ENCODE peak calls at places on chromosomes 11 and 22, in ten cellular contexts. One of them, this sample, is unnamed.
A peak's percentile ranks its signal among the peaks of the same experiment; 100 is the strongest.

GRCh38 chr11:74615988-74616387 is 23.6 kb downstream of the POLD3 start:
- DNase-seq in neuronal stem cell: no peak
- DNase-seq in CD8-positive, alpha-beta T cell: no peak
- DNase-seq in left lung: no peak
- DNase-seq in H1: no peak
- DNase-seq in pancreas: no peak
- DNase-seq in uterus: no peak
- DNase-seq in stomach: no peak
- DNase-seq in CD4-positive, alpha-beta T cell: no peak
- DNase-seq in dorsolateral prefrontal cortex: no peak
- DNase-seq in this sample: no peak

GRCh38 chr11:35170503-35170902 is 31.5 kb downstream of the CD44 start:
- DNase-seq in CD8-positive, alpha-beta T cell: no peak
- DNase-seq in CD4-positive, alpha-beta T cell: no peak
- DNase-seq in dorsolateral prefrontal cortex: no peak
- DNase-seq in left lung: no peak
- DNase-seq in stomach: no peak
- DNase-seq in pancreas: no peak
- DNase-seq in H1: no peak
- DNase-seq in uterus: no peak
- DNase-seq in neuronal stem cell: no peak
- DNase-seq in this sample: no peak

GRCh38 chr11:67433536-67434394 is 3.7 kb downstream of the PTPRCAP start:
- DNase-seq in stomach: no peak
- DNase-seq in uterus: no peak
- DNase-seq in dorsolateral prefrontal cortex: no peak
- DNase-seq in neuronal stem cell: no peak
- DNase-seq in CD4-positive, alpha-beta T cell: no peak
- DNase-seq in left lung: no peak
- DNase-seq in CD8-positive, alpha-beta T cell: no peak
- DNase-seq in pancreas: peak; percentile 56
- DNase-seq in H1: no peak
- DNase-seq in this sample: no peak

GRCh38 chr11:132519226-132519860 is 1013.0 kb downstream of the OPCML start:
- DNase-seq in CD8-positive, alpha-beta T cell: no peak
- DNase-seq in H1: no peak
- DNase-seq in uterus: no peak
- DNase-seq in left lung: no peak
- DNase-seq in pancreas: no peak
- DNase-seq in CD4-positive, alpha-beta T cell: no peak
- DNase-seq in stomach: no peak
- DNase-seq in dorsolateral prefrontal cortex: no peak
- DNase-seq in neuronal stem cell: no peak
- DNase-seq in this sample: no peak

GRCh38 chr11:9069861-9070470 is 21.4 kb downstream of the SCUBE2 start:
- DNase-seq in neuronal stem cell: no peak
- DNase-seq in CD8-positive, alpha-beta T cell: no peak
- DNase-seq in stomach: no peak
- DNase-seq in dorsolateral prefrontal cortex: no peak
- DNase-seq in CD4-positive, alpha-beta T cell: no peak
- DNase-seq in pancreas: no peak
- DNase-seq in uterus: no peak
- DNase-seq in H1: no peak
- DNase-seq in left lung: no peak
- DNase-seq in this sample: no peak

GRCh38 chr11:106101797-106102196 is 24.3 kb downstream of the AASDHPPT start:
- DNase-seq in dorsolateral prefrontal cortex: no peak
- DNase-seq in neuronal stem cell: no peak
- DNase-seq in left lung: no peak
- DNase-seq in CD8-positive, alpha-beta T cell: no peak
- DNase-seq in H1: no peak
- DNase-seq in uterus: no peak
- DNase-seq in CD4-positive, alpha-beta T cell: no peak
- DNase-seq in stomach: no peak
- DNase-seq in pancreas: no peak
- DNase-seq in this sample: no peak

GRCh38 chr11:129997513-129997912 is 5.1 kb downstream of the PRDM10 start:
- DNase-seq in stomach: no peak
- DNase-seq in CD8-positive, alpha-beta T cell: no peak
- DNase-seq in neuronal stem cell: no peak
- DNase-seq in pancreas: no peak
- DNase-seq in dorsolateral prefrontal cortex: no peak
- DNase-seq in CD4-positive, alpha-beta T cell: no peak
- DNase-seq in left lung: no peak
- DNase-seq in H1: no peak
- DNase-seq in uterus: no peak
- DNase-seq in this sample: no peak

GRCh38 chr11:33375688-33376311 is 118.6 kb downstream of the HIPK3 start:
- DNase-seq in dorsolateral prefrontal cortex: peak; percentile 53
- DNase-seq in H1: peak; percentile 72
- DNase-seq in left lung: no peak
- DNase-seq in CD8-positive, alpha-beta T cell: no peak
- DNase-seq in uterus: no peak
- DNase-seq in stomach: no peak
- DNase-seq in neuronal stem cell: peak; percentile 37
- DNase-seq in CD4-positive, alpha-beta T cell: no peak
- DNase-seq in pancreas: peak; percentile 56
- DNase-seq in this sample: no peak

GRCh38 chr22:43273902-43274484 is 69.2 kb downstream of the SCUBE1 start:
- DNase-seq in H1: peak; percentile 69
- DNase-seq in pancreas: no peak
- DNase-seq in neuronal stem cell: peak; percentile 54
- DNase-seq in CD4-positive, alpha-beta T cell: peak; percentile 15
- DNase-seq in dorsolateral prefrontal cortex: no peak
- DNase-seq in uterus: peak; percentile 50
- DNase-seq in left lung: no peak
- DNase-seq in CD8-positive, alpha-beta T cell: no peak
- DNase-seq in stomach: peak; percentile 47
- DNase-seq in this sample: no peak

GRCh38 chr22:44269757-44270555 is 42.8 kb downstream of the SHISAL1 start:
- DNase-seq in neuronal stem cell: no peak
- DNase-seq in H1: no peak
- DNase-seq in uterus: no peak
- DNase-seq in dorsolateral prefrontal cortex: no peak
- DNase-seq in pancreas: no peak
- DNase-seq in CD8-positive, alpha-beta T cell: no peak
- DNase-seq in stomach: no peak
- DNase-seq in CD4-positive, alpha-beta T cell: no peak
- DNase-seq in left lung: no peak
- DNase-seq in this sample: no peak

GRCh38 chr22:28994522-28994921 is 67.1 kb downstream of the C22orf31 start:
- DNase-seq in dorsolateral prefrontal cortex: no peak
- DNase-seq in H1: no peak
- DNase-seq in left lung: no peak
- DNase-seq in uterus: no peak
- DNase-seq in CD4-positive, alpha-beta T cell: no peak
- DNase-seq in stomach: no peak
- DNase-seq in neuronal stem cell: no peak
- DNase-seq in CD8-positive, alpha-beta T cell: no peak
- DNase-seq in pancreas: no peak
- DNase-seq in this sample: no peak

GRCh38 chr11:34632105-34632780 is 11.3 kb downstream of the EHF start:
- DNase-seq in pancreas: no peak
- DNase-seq in neuronal stem cell: peak; percentile 21
- DNase-seq in H1: no peak
- DNase-seq in left lung: no peak
- DNase-seq in stomach: peak; percentile 59
- DNase-seq in CD8-positive, alpha-beta T cell: no peak
- DNase-seq in uterus: no peak
- DNase-seq in dorsolateral prefrontal cortex: peak; percentile 43
- DNase-seq in CD4-positive, alpha-beta T cell: no peak
- DNase-seq in this sample: no peak

GRCh38 chr22:41598081-41598480 is 8.4 kb upstream of the PMM1 start:
- DNase-seq in pancreas: no peak
- DNase-seq in CD4-positive, alpha-beta T cell: no peak
- DNase-seq in dorsolateral prefrontal cortex: no peak
- DNase-seq in neuronal stem cell: no peak
- DNase-seq in left lung: no peak
- DNase-seq in stomach: no peak
- DNase-seq in uterus: no peak
- DNase-seq in CD8-positive, alpha-beta T cell: no peak
- DNase-seq in H1: no peak
- DNase-seq in this sample: peak; percentile 21

GRCh38 chr11:32400196-32400595 is 35.1 kb downstream of the WT1 start:
- DNase-seq in stomach: no peak
- DNase-seq in pancreas: no peak
- DNase-seq in left lung: no peak
- DNase-seq in H1: no peak
- DNase-seq in neuronal stem cell: no peak
- DNase-seq in dorsolateral prefrontal cortex: no peak
- DNase-seq in uterus: no peak
- DNase-seq in CD8-positive, alpha-beta T cell: no peak
- DNase-seq in CD4-positive, alpha-beta T cell: no peak
- DNase-seq in this sample: no peak

GRCh38 chr22:19579880-19580279 is 55.7 kb upstream of the CLDN5 start:
- DNase-seq in left lung: no peak
- DNase-seq in pancreas: no peak
- DNase-seq in neuronal stem cell: no peak
- DNase-seq in dorsolateral prefrontal cortex: no peak
- DNase-seq in uterus: no peak
- DNase-seq in CD8-positive, alpha-beta T cell: no peak
- DNase-seq in stomach: no peak
- DNase-seq in H1: no peak
- DNase-seq in CD4-positive, alpha-beta T cell: peak; percentile 9
- DNase-seq in this sample: no peak

GRCh38 chr11:15816270-15816871 is 540.0 kb downstream of the SOX6 start:
- DNase-seq in H1: no peak
- DNase-seq in stomach: no peak
- DNase-seq in neuronal stem cell: no peak
- DNase-seq in dorsolateral prefrontal cortex: no peak
- DNase-seq in pancreas: no peak
- DNase-seq in CD4-positive, alpha-beta T cell: no peak
- DNase-seq in uterus: no peak
- DNase-seq in CD8-positive, alpha-beta T cell: no peak
- DNase-seq in left lung: peak; percentile 46
- DNase-seq in this sample: no peak
- H3K27ac ChIP-seq in H1: no peak overlapping the region
- H3K27ac ChIP-seq in stomach: peak overlapping the region; percentile 42
- H3K27ac ChIP-seq in neuronal stem cell: no peak overlapping the region
- H3K27ac ChIP-seq in dorsolateral prefrontal cortex: no peak overlapping the region
- H3K27ac ChIP-seq in pancreas: peak overlapping the region; percentile 68
- H3K27ac ChIP-seq in CD4-positive, alpha-beta T cell: no peak overlapping the region
- H3K27ac ChIP-seq in uterus: no peak overlapping the region
- H3K27ac ChIP-seq in CD8-positive, alpha-beta T cell: no peak overlapping the region
- H3K27ac ChIP-seq in left lung: peak overlapping the region; percentile 42
- H3K27ac ChIP-seq in this sample: peak overlapping the region; percentile 40

DNA sequence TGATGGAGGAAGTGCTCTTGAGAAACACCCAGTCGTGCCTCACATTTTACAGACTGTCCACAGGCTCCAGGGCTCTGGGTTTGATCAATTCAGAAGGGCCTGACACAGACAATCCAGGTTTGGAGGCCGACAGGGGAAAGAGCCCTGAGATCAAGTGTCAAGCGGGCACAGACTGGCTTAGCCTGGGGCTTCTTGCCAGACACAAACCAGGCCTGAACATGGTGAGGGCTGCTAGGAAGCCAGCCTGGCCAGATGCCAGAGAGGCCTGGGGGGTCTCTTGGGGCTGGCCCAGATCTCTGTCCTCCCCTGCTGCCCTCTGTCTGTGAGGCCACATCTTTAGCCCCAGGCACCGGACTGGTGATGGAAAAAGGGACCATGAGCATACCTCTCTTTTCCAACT is 112.2 kb upstream of the CD82 start:
- DNase-seq in pancreas: no peak
- DNase-seq in CD4-positive, alpha-beta T cell: no peak
- DNase-seq in neuronal stem cell: no peak
- DNase-seq in left lung: no peak
- DNase-seq in stomach: no peak
- DNase-seq in H1: no peak
- DNase-seq in CD8-positive, alpha-beta T cell: no peak
- DNase-seq in uterus: no peak
- DNase-seq in dorsolateral prefrontal cortex: no peak
- DNase-seq in this sample: no peak
- H3K27ac ChIP-seq in pancreas: no peak overlapping the region
- H3K27ac ChIP-seq in CD4-positive, alpha-beta T cell: no peak overlapping the region
- H3K27ac ChIP-seq in neuronal stem cell: no peak overlapping the region
- H3K27ac ChIP-seq in left lung: no peak overlapping the region
- H3K27ac ChIP-seq in stomach: no peak overlapping the region
- H3K27ac ChIP-seq in H1: no peak overlapping the region
- H3K27ac ChIP-seq in CD8-positive, alpha-beta T cell: no peak overlapping the region
- H3K27ac ChIP-seq in uterus: no peak overlapping the region
- H3K27ac ChIP-seq in dorsolateral prefrontal cortex: no peak overlapping the region
- H3K27ac ChIP-seq in this sample: no peak overlapping the region

GRCh38 chr11:95917188-95918036 is 6.5 kb downstream of the MTMR2 start:
- DNase-seq in H1: no peak
- DNase-seq in CD8-positive, alpha-beta T cell: no peak
- DNase-seq in left lung: no peak
- DNase-seq in CD4-positive, alpha-beta T cell: no peak
- DNase-seq in dorsolateral prefrontal cortex: no peak
- DNase-seq in neuronal stem cell: no peak
- DNase-seq in stomach: no peak
- DNase-seq in pancreas: no peak
- DNase-seq in uterus: no peak
- DNase-seq in this sample: no peak

GRCh38 chr11:95915051-95915450 is 8.9 kb downstream of the MTMR2 start:
- DNase-seq in dorsolateral prefrontal cortex: no peak
- DNase-seq in H1: no peak
- DNase-seq in CD4-positive, alpha-beta T cell: no peak
- DNase-seq in left lung: no peak
- DNase-seq in stomach: no peak
- DNase-seq in uterus: no peak
- DNase-seq in pancreas: no peak
- DNase-seq in CD8-positive, alpha-beta T cell: no peak
- DNase-seq in neuronal stem cell: no peak
- DNase-seq in this sample: no peak

GRCh38 chr11:95918056-95918455 is 5.9 kb downstream of the MTMR2 start:
- DNase-seq in dorsolateral prefrontal cortex: no peak
- DNase-seq in CD8-positive, alpha-beta T cell: no peak
- DNase-seq in H1: no peak
- DNase-seq in left lung: no peak
- DNase-seq in stomach: no peak
- DNase-seq in neuronal stem cell: no peak
- DNase-seq in pancreas: no peak
- DNase-seq in CD4-positive, alpha-beta T cell: no peak
- DNase-seq in uterus: no peak
- DNase-seq in this sample: no peak

GRCh38 chr11:95913830-95914229 is 10.1 kb downstream of the MTMR2 start:
- DNase-seq in neuronal stem cell: no peak
- DNase-seq in H1: no peak
- DNase-seq in dorsolateral prefrontal cortex: no peak
- DNase-seq in left lung: no peak
- DNase-seq in CD8-positive, alpha-beta T cell: no peak
- DNase-seq in pancreas: no peak
- DNase-seq in CD4-positive, alpha-beta T cell: no peak
- DNase-seq in stomach: no peak
- DNase-seq in uterus: no peak
- DNase-seq in this sample: no peak

GRCh38 chr11:95916049-95916448 is 7.9 kb downstream of the MTMR2 start:
- DNase-seq in pancreas: no peak
- DNase-seq in CD4-positive, alpha-beta T cell: no peak
- DNase-seq in CD8-positive, alpha-beta T cell: no peak
- DNase-seq in dorsolateral prefrontal cortex: no peak
- DNase-seq in H1: no peak
- DNase-seq in stomach: no peak
- DNase-seq in uterus: no peak
- DNase-seq in left lung: no peak
- DNase-seq in neuronal stem cell: no peak
- DNase-seq in this sample: no peak
- H3K27ac ChIP-seq in pancreas: no peak overlapping the region
- H3K27ac ChIP-seq in CD4-positive, alpha-beta T cell: no peak overlapping the region
- H3K27ac ChIP-seq in CD8-positive, alpha-beta T cell: no peak overlapping the region
- H3K27ac ChIP-seq in dorsolateral prefrontal cortex: peak overlapping the region; percentile 98
- H3K27ac ChIP-seq in H1: no peak overlapping the region
- H3K27ac ChIP-seq in stomach: no peak overlapping the region
- H3K27ac ChIP-seq in uterus: peak overlapping the region; percentile 73
- H3K27ac ChIP-seq in left lung: no peak overlapping the region
- H3K27ac ChIP-seq in neuronal stem cell: no peak overlapping the region
- H3K27ac ChIP-seq in this sample: no peak overlapping the region

GRCh38 chr11:47449541-47449940 is 605 bp upstream of the RAPSN start:
- DNase-seq in neuronal stem cell: no peak
- DNase-seq in dorsolateral prefrontal cortex: no peak
- DNase-seq in stomach: no peak
- DNase-seq in left lung: no peak
- DNase-seq in uterus: no peak
- DNase-seq in pancreas: no peak
- DNase-seq in H1: no peak
- DNase-seq in CD4-positive, alpha-beta T cell: no peak
- DNase-seq in CD8-positive, alpha-beta T cell: no peak
- DNase-seq in this sample: no peak
- H3K27ac ChIP-seq in neuronal stem cell: no peak overlapping the region
- H3K27ac ChIP-seq in dorsolateral prefrontal cortex: no peak overlapping the region
- H3K27ac ChIP-seq in stomach: no peak overlapping the region
- H3K27ac ChIP-seq in left lung: no peak overlapping the region
- H3K27ac ChIP-seq in uterus: no peak overlapping the region
- H3K27ac ChIP-seq in pancreas: no peak overlapping the region
- H3K27ac ChIP-seq in H1: no peak overlapping the region
- H3K27ac ChIP-seq in CD4-positive, alpha-beta T cell: no peak overlapping the region
- H3K27ac ChIP-seq in CD8-positive, alpha-beta T cell: no peak overlapping the region
- H3K27ac ChIP-seq in this sample: no peak overlapping the region

This sample was measured in upper lobe of right lung.